ENCODE peak calls at places on chromosomes 4 and X, in eight cellular contexts. R is stimulated activated CD4-positive, alpha-beta T cell treated with anti-CD3 and anti-CD28 coated beads, Interleukin-12 subunit alpha, Interleukin-12 subunit beta, amount 100 ng/mL, for 48 hours; V is astrocyte; J is HS-5; S is activated gamma-delta T cell treated with Interleukin-2 at 50 U/mL for 16 hours; X is activated effector memory CD4-positive, alpha-beta T cell treated with Interleukin-2 at 50 U/mL for 16 hours; K is GM20000; Y is H4. M is an unnamed sample.
A peak's percentile ranks its signal among the peaks of the same experiment; 100 is the strongest.

GRCh38 chr4:145731026-145731425 is 51.1 kb downstream of the C4orf51 start:
- DNase-seq in R (no peak), V (peak; percentile 57), J (no peak), S (no peak), X (no peak), K (no peak), Y (peak; percentile 18), M (no peak)

GRCh38 chr4:151266542-151266941 is 10.4 kb upstream of the PRSS48 start:
- DNase-seq in R (no peak), V (peak; percentile 45), J (no peak), S (no peak), X (no peak), K (no peak), Y (no peak), M (no peak)

GRCh38 chr4:1202526-1203378 is 30.4 kb upstream of the SPON2 start:
- DNase-seq in R (no peak), V (no peak), J (no peak), S (no peak), X (no peak), K (no peak), Y (no peak), M (no peak)

GRCh38 chrX:123993904-123994635 is 32.6 kb downstream of the STAG2 start:
- DNase-seq in R (no peak), V (no peak), J (no peak), S (no peak), X (no peak), K (no peak), Y (peak; percentile 4), M (no peak)

GRCh38 chr4:14701389-14701788 is 300.9 kb upstream of the CPEB2 start:
- DNase-seq in R (no peak), V (no peak), J (no peak), S (no peak), X (no peak), K (no peak), Y (no peak), M (no peak)

GRCh38 chr4:140150636-140150885 is 3.4 kb downstream of the MAML3 start:
- DNase-seq in R (peak; percentile 55), V (no peak), J (no peak), S (no peak), X (peak; percentile 53), K (no peak), Y (no peak), M (no peak)

GRCh38 chr4:86939737-86940141 is 4.9 kb downstream of the AFF1 start:
- DNase-seq in R (peak; percentile 30), V (peak; percentile 32), J (no peak), S (peak; percentile 12), X (no peak), K (peak; percentile 59), Y (no peak), M (no peak)

GRCh38 chr4:176883108-176883550 is 90.4 kb upstream of the VEGFC start:
- DNase-seq in R (no peak), V (peak; percentile 55), J (peak; percentile 18), S (no peak), X (no peak), K (no peak), Y (peak; percentile 77), M (no peak)

GRCh38 chr4:132169660-132170059 is 979.4 kb upstream of the PCDH10 start:
- DNase-seq in R (no peak), V (no peak), J (no peak), S (no peak), X (no peak), K (no peak), Y (no peak), M (no peak)

GRCh38 chr4:15696866-15697265 is 6.0 kb upstream of the BST1 start:
- DNase-seq in R (no peak), V (no peak), J (no peak), S (no peak), X (no peak), K (no peak), Y (no peak), M (no peak)

GRCh38 chrX:7263961-7264360 is 116.0 kb upstream of the PUDP start:
- DNase-seq in R (no peak), V (no peak), J (no peak), S (no peak), X (no peak), K (no peak), Y (no peak), M (no peak)

GRCh38 chr4:13750594-13750993 is 123.1 kb upstream of the BOD1L1 start:
- DNase-seq in R (no peak), V (no peak), J (no peak), S (no peak), X (no peak), K (no peak), Y (no peak), M (no peak)

GRCh38 chrX:113892891-113893290 is 691.0 kb upstream of the HTR2C start:
- DNase-seq in R (no peak), V (no peak), J (no peak), S (no peak), X (no peak), K (no peak), Y (no peak), M (no peak)

GRCh38 chr4:23915459-23916132 is 25.7 kb upstream of the PPARGC1A start:
- DNase-seq in R (no peak), V (no peak), J (no peak), S (no peak), X (no peak), K (no peak), Y (no peak), M (no peak)

GRCh38 chr4:89538171-89538570 is 230.6 kb upstream of the GPRIN3 start:
- DNase-seq in R (no peak), V (no peak), J (no peak), S (no peak), X (no peak), K (no peak), Y (no peak), M (no peak)

GRCh38 chr4:98430708-98431403 is 169.7 kb downstream of the RAP1GDS1 start:
- DNase-seq in R (no peak), V (peak; percentile 98), J (peak; percentile 88), S (no peak), X (no peak), K (no peak), Y (peak; percentile 48), M (no peak)

GRCh38 chrX:107857815-107858214 is 32.1 kb downstream of the MID2 start:
- DNase-seq in R (no peak), V (no peak), J (no peak), S (no peak), X (no peak), K (no peak), Y (no peak), M (no peak)